ENCODE peak calls at places on chromosomes 11 and 22, in nine cellular contexts. L is CD8-positive, alpha-beta T cell; Z is progenitor cell of endocrine pancreas; P is endothelial cell; Y is kidney; C is OCI-LY7; V is CD14-positive monocyte; B is chondrocyte; H is lower leg skin. O is an unnamed sample.

GRCh38 chr11:10459029-10459970 is 4.2 kb downstream of the AMPD3 start:
- DNase-seq in L (peak; percentile 22), Z (no peak), P (no peak), Y (no peak), C (peak; percentile 83), V (peak; percentile 81), B (no peak), H (peak; percentile 75), O (peak; percentile 72)

GRCh38 chr11:12547953-12548650 is 126.1 kb upstream of the TEAD1 start:
- DNase-seq in L (no peak), Z (no peak), P (no peak), Y (peak; percentile 72), C (no peak), V (no peak), B (no peak), H (peak; percentile 40), O (no peak)

GRCh38 chr11:88345408-88345807 is 7.9 kb upstream of the CTSC start:
- DNase-seq in L (no peak), Z (no peak), P (no peak), Y (no peak), C (no peak), V (no peak), B (no peak), H (no peak), O (no peak)

GRCh38 chr22:37746366-37747089 is 49.7 kb downstream of the TRIOBP start:
- DNase-seq in L (no peak), Z (peak; percentile 39), P (peak; percentile 62), Y (no peak), C (peak; percentile 28), V (no peak), B (no peak), H (no peak), O (no peak)

GRCh38 chr22:38081636-38081940 is 2.4 kb downstream of the SLC16A8 start:
- DNase-seq in L (no peak), Z (no peak), P (no peak), Y (no peak), C (no peak), V (no peak), B (no peak), H (no peak), O (no peak)

GRCh38 chr11:5204787-5205186 is 4.3 kb upstream of the OR51V1 start:
- DNase-seq in L (no peak), Z (no peak), P (peak; percentile 16), Y (no peak), C (peak; percentile 7), V (no peak), B (no peak), H (no peak), O (peak; percentile 38)

GRCh38 chr11:107999759-108000455 is 8.8 kb upstream of the CUL5 start:
- DNase-seq in L (peak; percentile 1), Z (peak; percentile 30), P (peak; percentile 70), Y (no peak), C (peak; percentile 72), V (no peak), B (no peak), H (peak; percentile 39), O (peak; percentile 76)

GRCh38 chr22:28813772-28814518 is 13.6 kb upstream of the XBP1 start:
- DNase-seq in L (no peak), Z (no peak), P (no peak), Y (peak; percentile 59), C (no peak), V (peak; percentile 52), B (no peak), H (no peak), O (no peak)

GRCh38 chr11:114147389-114148382 is 88.2 kb downstream of the ZBTB16 start:
- DNase-seq in L (no peak), Z (no peak), P (no peak), Y (no peak), C (no peak), V (no peak), B (no peak), H (no peak), O (no peak)

DNA sequence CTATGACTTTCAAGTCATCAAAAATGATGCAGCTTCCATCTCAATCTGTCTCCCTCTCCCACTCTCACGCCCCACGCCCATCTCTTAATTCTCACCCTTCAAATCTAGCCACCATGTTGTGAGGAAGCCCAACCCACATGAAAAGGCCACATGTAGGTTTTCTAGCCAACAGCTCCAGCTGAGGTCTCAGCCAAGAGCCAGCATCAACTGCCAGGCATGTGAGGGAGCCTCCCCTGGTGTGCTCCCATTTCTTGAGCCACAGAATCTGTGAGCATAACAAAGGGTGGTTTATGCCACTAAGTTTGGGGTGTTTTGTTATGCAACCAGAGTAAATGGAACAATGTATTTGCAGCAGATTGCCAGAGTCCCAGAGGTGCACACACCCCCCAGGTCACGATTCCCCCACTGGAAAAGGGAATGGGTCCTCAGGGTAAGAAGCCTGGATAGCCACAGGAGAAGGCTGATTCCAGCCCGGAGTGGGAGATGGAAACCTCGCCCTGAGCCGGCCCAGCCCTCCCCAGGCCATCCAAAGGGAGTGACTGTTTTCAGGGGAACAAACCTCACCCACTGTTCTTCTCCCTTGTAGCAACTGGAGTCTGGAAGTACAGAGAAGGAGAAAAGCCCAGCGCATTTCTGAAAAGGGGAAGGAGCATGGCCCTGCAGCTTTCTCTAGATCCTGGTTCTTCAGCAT is 20.0 kb upstream of the LINC01488 start:
- DNase-seq in L (no peak), Z (no peak), P (no peak), Y (peak; percentile 29), C (no peak), V (no peak), B (peak; percentile 47), H (no peak), O (no peak)
- TF ChIP-seq CTCF in L (no peak), Z (no peak), P (no peak), Y (no peak), C (no peak), V (no peak), B (no peak), H (no peak), O (no peak)

GRCh38 chr22:45783690-45784089 is 112.1 kb downstream of the ATXN10 start:
- DNase-seq in L (no peak), Z (no peak), P (no peak), Y (no peak), C (no peak), V (no peak), B (no peak), H (no peak), O (no peak)

GRCh38 chr22:45781459-45781858 is 109.8 kb downstream of the ATXN10 start:
- DNase-seq in L (no peak), Z (no peak), P (no peak), Y (no peak), C (no peak), V (no peak), B (no peak), H (no peak), O (no peak)

GRCh38 chr22:45779351-45779750 is 107.7 kb downstream of the ATXN10 start:
- DNase-seq in L (no peak), Z (no peak), P (no peak), Y (no peak), C (no peak), V (no peak), B (no peak), H (no peak), O (no peak)

GRCh38 chr22:45783021-45783420 is 111.4 kb downstream of the ATXN10 start:
- DNase-seq in L (no peak), Z (no peak), P (no peak), Y (no peak), C (no peak), V (no peak), B (no peak), H (no peak), O (no peak)

GRCh38 chr22:45781941-45782340 is 110.3 kb downstream of the ATXN10 start:
- DNase-seq in L (no peak), Z (no peak), P (no peak), Y (no peak), C (no peak), V (no peak), B (no peak), H (no peak), O (no peak)
- TF ChIP-seq CTCF in L (no peak), Z (no peak), P (no peak), Y (no peak), C (no peak), V (no peak), B (no peak), H (no peak), O (no peak)

GRCh38 chr22:33013051-33013450 is 45.1 kb downstream of the SYN3 start:
- DNase-seq in L (no peak), Z (no peak), P (no peak), Y (no peak), C (no peak), V (no peak), B (no peak), H (peak; percentile 37), O (no peak)
- TF ChIP-seq CTCF in L (no peak), Z (peak; percentile 15), P (no peak), Y (no peak), C (peak; percentile 58), V (no peak), B (peak; percentile 13), H (no peak), O (no peak)

GRCh38 chr11:46680164-46680760 is 20.2 kb downstream of the ARHGAP1 start:
- DNase-seq in L (no peak), Z (no peak), P (no peak), Y (peak; percentile 64), C (no peak), V (no peak), B (peak; percentile 67), H (no peak), O (no peak)

GRCh38 chr11:46682773-46683752 is 17.4 kb downstream of the ARHGAP1 start:
- DNase-seq in L (no peak), Z (no peak), P (no peak), Y (peak; percentile 40), C (no peak), V (no peak), B (no peak), H (no peak), O (no peak)

GRCh38 chr11:46679252-46680163 is 20.9 kb downstream of the ARHGAP1 start:
- DNase-seq in L (no peak), Z (no peak), P (no peak), Y (peak; percentile 66), C (no peak), V (no peak), B (peak; percentile 79), H (no peak), O (no peak)

GRCh38 chr11:46680815-46681214 is 19.6 kb downstream of the ARHGAP1 start:
- DNase-seq in L (no peak), Z (no peak), P (no peak), Y (peak; percentile 53), C (no peak), V (no peak), B (peak; percentile 88), H (no peak), O (no peak)

DNA sequence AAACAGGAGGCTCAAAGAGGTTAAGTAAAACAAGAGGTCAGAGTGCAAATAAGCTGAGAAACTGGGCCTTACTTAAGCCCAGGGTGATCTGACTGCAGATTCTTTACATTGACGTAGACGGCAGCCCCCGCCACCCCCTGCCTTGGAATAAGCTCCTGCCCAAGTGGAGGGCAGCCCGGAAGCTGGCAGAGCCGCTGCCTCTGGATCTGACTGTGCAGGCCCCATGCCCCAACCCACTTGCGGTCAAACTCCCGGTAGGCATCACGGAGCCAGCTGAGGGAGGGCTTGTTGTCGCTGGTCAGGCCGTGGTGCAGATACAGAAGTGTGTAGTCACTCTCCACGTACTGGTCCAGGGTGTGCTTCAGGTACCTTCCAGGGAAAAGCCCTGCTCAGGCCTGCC is 18.6 kb downstream of the ARHGAP1 start:
- DNase-seq in L (no peak), Z (no peak), P (no peak), Y (peak; percentile 49), C (no peak), V (no peak), B (no peak), H (no peak), O (no peak)
- TF ChIP-seq CTCF in L (no peak), Z (no peak), P (no peak), Y (no peak), C (no peak), V (no peak), B (no peak), H (no peak), O (no peak)